ENCODE peak calls at places on chromosomes 7 and 10, in four cellular contexts. One of them, this sample, is unnamed. For H3K9me3, the result is how much of the 10 kb centered on the place peaks cover.

GRCh38 chr7:142391191-142391992 is 133.5 kb upstream of the PRSS58 start:
- DNase-seq in pancreas: no peak
- DNase-seq in heart right ventricle: no peak
- DNase-seq in HCT116: peak
- DNase-seq in this sample: no peak

GRCh38 chr10:123158682-123159081 is 4.5 kb downstream of the BUB3 start:
- DNase-seq in HCT116: no peak
- DNase-seq in pancreas: no peak
- DNase-seq in heart right ventricle: no peak
- DNase-seq in this sample: no peak

GRCh38 chr10:10056958-10057357 is 960.7 kb upstream of the CELF2 start:
- DNase-seq in HCT116: no peak
- DNase-seq in pancreas: no peak
- DNase-seq in heart right ventricle: no peak
- DNase-seq in this sample: no peak

GRCh38 chr10:97066877-97067555 is 118.7 kb downstream of the SLIT1 start:
- DNase-seq in heart right ventricle: no peak
- DNase-seq in HCT116: no peak
- DNase-seq in pancreas: no peak
- DNase-seq in this sample: peak

GRCh38 chr10:126425473-126426065 is 37.3 kb upstream of the ADAM12 start:
- DNase-seq in HCT116: no peak
- DNase-seq in pancreas: no peak
- DNase-seq in heart right ventricle: no peak
- DNase-seq in this sample: no peak

GRCh38 chr7:18265611-18266281 is 229.8 kb upstream of the HDAC9 start:
- DNase-seq in heart right ventricle: no peak
- DNase-seq in HCT116: no peak
- DNase-seq in pancreas: no peak
- DNase-seq in this sample: no peak

GRCh38 chr7:84389242-84389641 is 194.7 kb upstream of the SEMA3A start:
- DNase-seq in heart right ventricle: no peak
- DNase-seq in pancreas: no peak
- DNase-seq in HCT116: no peak
- DNase-seq in this sample: no peak

GRCh38 chr7:22962775-22963358 is 51.1 kb downstream of the HYCC1 start:
- DNase-seq in pancreas: no peak
- DNase-seq in heart right ventricle: no peak
- DNase-seq in HCT116: no peak
- DNase-seq in this sample: no peak

GRCh38 chr7:109967401-109967800 is 1123.5 kb upstream of the LRRN3 start:
- DNase-seq in pancreas: no peak
- DNase-seq in HCT116: no peak
- DNase-seq in heart right ventricle: no peak
- DNase-seq in this sample: no peak

GRCh38 chr10:107971411-107971810 is 806.9 kb upstream of the SORCS1 start:
- DNase-seq in heart right ventricle: no peak
- DNase-seq in pancreas: no peak
- DNase-seq in HCT116: no peak
- DNase-seq in this sample: no peak

GRCh38 chr10:100006241-100006886 is 3.4 kb downstream of the DNMBP start:
- DNase-seq in HCT116: peak
- DNase-seq in heart right ventricle: no peak
- DNase-seq in pancreas: no peak
- DNase-seq in this sample: no peak

GRCh38 chr7:35012155-35012554 is 25.1 kb downstream of the DPY19L1 start:
- DNase-seq in pancreas: no peak
- DNase-seq in heart right ventricle: no peak
- DNase-seq in HCT116: no peak
- DNase-seq in this sample: no peak

GRCh38 chr10:92766451-92766850 is 76.7 kb downstream of the HHEX start:
- DNase-seq in heart right ventricle: no peak
- DNase-seq in HCT116: no peak
- DNase-seq in pancreas: no peak
- DNase-seq in this sample: no peak

GRCh38 chr7:45000096-45001032 is at the start of gene CCM2:
- DNase-seq in HCT116: no peak
- DNase-seq in heart right ventricle: peak
- DNase-seq in pancreas: peak
- DNase-seq in this sample: peak

GRCh38 chr10:4662576-4663161 is 163.3 kb upstream of the AKR1E2 start:
- DNase-seq in pancreas: no peak
- DNase-seq in HCT116: no peak
- DNase-seq in heart right ventricle: no peak
- DNase-seq in this sample: peak

GRCh38 chr10:49508249-49508648 is 30.7 kb downstream of the ERCC6 start:
- DNase-seq in heart right ventricle: no peak
- DNase-seq in HCT116: no peak
- DNase-seq in pancreas: no peak
- DNase-seq in this sample: no peak

GRCh38 chr7:143300959-143301617 is 12.9 kb downstream of the CASP2 start:
- DNase-seq in pancreas: no peak
- DNase-seq in HCT116: no peak
- DNase-seq in heart right ventricle: no peak
- DNase-seq in this sample: no peak

GRCh38 chr10:14586901-14587300 is 187.8 kb downstream of the FAM107B start:
- DNase-seq in pancreas: peak
- DNase-seq in heart right ventricle: no peak
- DNase-seq in HCT116: no peak
- DNase-seq in this sample: no peak

GRCh38 chr7:2688409-2689342 is 674 bp downstream of the AMZ1 start:
- DNase-seq in HCT116: no peak
- DNase-seq in pancreas: no peak
- DNase-seq in heart right ventricle: no peak
- DNase-seq in this sample: no peak

GRCh38 chr7:92595281-92595680 is 5.1 kb upstream of the FAM133B start:
- DNase-seq in HCT116: peak
- DNase-seq in heart right ventricle: no peak
- DNase-seq in pancreas: no peak
- DNase-seq in this sample: no peak

GRCh38 chr7:11120675-11121220 is 147.1 kb downstream of the PHF14 start:
- DNase-seq in pancreas: no peak
- DNase-seq in HCT116: no peak
- DNase-seq in heart right ventricle: no peak
- DNase-seq in this sample: no peak

GRCh38 chr10:22133640-22134624 is 83.9 kb downstream of the EBLN1 start:
- DNase-seq in HCT116: no peak
- DNase-seq in pancreas: no peak
- DNase-seq in heart right ventricle: no peak
- DNase-seq in this sample: no peak

GRCh38 chr7:4747746-4748145 is 27.7 kb upstream of the AP5Z1 start:
- DNase-seq in heart right ventricle: no peak
- DNase-seq in pancreas: no peak
- DNase-seq in HCT116: no peak
- DNase-seq in this sample: no peak

GRCh38 chr10:133307776-133308430 is 769 bp downstream of the TUBGCP2 start:
- DNase-seq in heart right ventricle: peak
- DNase-seq in pancreas: peak
- DNase-seq in HCT116: no peak
- DNase-seq in this sample: peak

GRCh38 chr7:128728608-128729007 is 10.6 kb upstream of the CALU start:
- DNase-seq in pancreas: no peak
- DNase-seq in heart right ventricle: no peak
- DNase-seq in HCT116: no peak
- DNase-seq in this sample: no peak

GRCh38 chr10:17649836-17650235 is 5.9 kb downstream of the STAM start:
- DNase-seq in heart right ventricle: no peak
- DNase-seq in HCT116: no peak
- DNase-seq in pancreas: no peak
- DNase-seq in this sample: no peak
- H3K9me3 ChIP-seq in heart right ventricle: under half
- H3K9me3 ChIP-seq in HCT116: under half
- H3K9me3 ChIP-seq in pancreas: under half
- H3K9me3 ChIP-seq in this sample: under half

GRCh38 chr10:111146025-111146640 is 69.3 kb downstream of the ADRA2A start:
- DNase-seq in heart right ventricle: no peak
- DNase-seq in HCT116: no peak
- DNase-seq in pancreas: no peak
- DNase-seq in this sample: no peak
- TF ChIP-seq CTCF in heart right ventricle: no peak
- TF ChIP-seq CTCF in HCT116: no peak
- TF ChIP-seq CTCF in pancreas: no peak
- TF ChIP-seq CTCF in this sample: no peak

GRCh38 chr7:56219017-56219416 is 102.8 kb upstream of the NUPR2 start:
- DNase-seq in HCT116: no peak
- DNase-seq in pancreas: no peak
- DNase-seq in heart right ventricle: no peak
- DNase-seq in this sample: no peak

GRCh38 chr7:56213574-56213973 is 97.4 kb upstream of the NUPR2 start:
- DNase-seq in heart right ventricle: no peak
- DNase-seq in pancreas: no peak
- DNase-seq in HCT116: no peak
- DNase-seq in this sample: no peak

GRCh38 chr7:56222866-56223265 is 106.6 kb upstream of the NUPR2 start:
- DNase-seq in heart right ventricle: no peak
- DNase-seq in pancreas: no peak
- DNase-seq in HCT116: no peak
- DNase-seq in this sample: no peak

GRCh38 chr7:56218510-56218909 is 102.3 kb upstream of the NUPR2 start:
- DNase-seq in HCT116: no peak
- DNase-seq in heart right ventricle: no peak
- DNase-seq in pancreas: no peak
- DNase-seq in this sample: no peak
- H3K9me3 ChIP-seq in HCT116: under half
- H3K9me3 ChIP-seq in heart right ventricle: under half
- H3K9me3 ChIP-seq in pancreas: under half
- H3K9me3 ChIP-seq in this sample: under half

GRCh38 chr7:76179686-76180085 is 22.0 kb upstream of the SRRM3 start:
- DNase-seq in pancreas: no peak
- DNase-seq in HCT116: no peak
- DNase-seq in heart right ventricle: no peak
- DNase-seq in this sample: peak

GRCh38 chr7:76173566-76174205 is 28.0 kb upstream of the SRRM3 start:
- DNase-seq in HCT116: no peak
- DNase-seq in pancreas: no peak
- DNase-seq in heart right ventricle: no peak
- DNase-seq in this sample: peak
- TF ChIP-seq CTCF in HCT116: no peak
- TF ChIP-seq CTCF in pancreas: no peak
- TF ChIP-seq CTCF in heart right ventricle: no peak
- TF ChIP-seq CTCF in this sample: no peak

GRCh38 chr7:158137516-158138328 is 449.9 kb downstream of the PTPRN2 start:
- DNase-seq in heart right ventricle: no peak
- DNase-seq in pancreas: no peak
- DNase-seq in HCT116: no peak
- DNase-seq in this sample: no peak

GRCh38 chr7:158133515-158134271 is 453.9 kb downstream of the PTPRN2 start:
- DNase-seq in pancreas: no peak
- DNase-seq in heart right ventricle: no peak
- DNase-seq in HCT116: no peak
- DNase-seq in this sample: peak

GRCh38 chr7:158138329-158138597 is 449.4 kb downstream of the PTPRN2 start:
- DNase-seq in HCT116: no peak
- DNase-seq in pancreas: no peak
- DNase-seq in heart right ventricle: no peak
- DNase-seq in this sample: no peak

GRCh38 chr7:158134824-158135223 is 452.8 kb downstream of the PTPRN2 start:
- DNase-seq in heart right ventricle: no peak
- DNase-seq in HCT116: no peak
- DNase-seq in pancreas: no peak
- DNase-seq in this sample: no peak

GRCh38 chr7:158135931-158136330 is 451.7 kb downstream of the PTPRN2 start:
- DNase-seq in pancreas: no peak
- DNase-seq in heart right ventricle: no peak
- DNase-seq in HCT116: no peak
- DNase-seq in this sample: no peak
- H3K9me3 ChIP-seq in pancreas: under half
- H3K9me3 ChIP-seq in heart right ventricle: under half
- H3K9me3 ChIP-seq in HCT116: under half
- H3K9me3 ChIP-seq in this sample: under half

This sample was measured in psoas muscle.